ENCODE peak calls at places on chromosomes 4 and X, in seven cellular contexts. One of them, this sample, is unnamed.

GRCh38 chr4:77172336-77172735 is 15.3 kb downstream of the CCNG2 start:
- DNase-seq in cardiac muscle cell: peak; percentile 83
- DNase-seq in NCI-H524: no peak
- DNase-seq in amniotic stem cell: peak; percentile 37
- DNase-seq in EL: peak; percentile 93
- DNase-seq in left cardiac atrium: no peak
- DNase-seq in NCI-H748 treated with DMSO at 0.1 percent for 48 hours: no peak
- DNase-seq in this sample: no peak

GRCh38 chrX:17496407-17496806 is 121.4 kb downstream of the NHS start:
- DNase-seq in cardiac muscle cell: no peak
- DNase-seq in NCI-H524: no peak
- DNase-seq in amniotic stem cell: no peak
- DNase-seq in EL: no peak
- DNase-seq in left cardiac atrium: no peak
- DNase-seq in NCI-H748 treated with DMSO at 0.1 percent for 48 hours: no peak
- DNase-seq in this sample: no peak

GRCh38 chr4:47217291-47217690 is 185.9 kb downstream of the GABRB1 start:
- DNase-seq in cardiac muscle cell: no peak
- DNase-seq in NCI-H524: no peak
- DNase-seq in amniotic stem cell: no peak
- DNase-seq in EL: no peak
- DNase-seq in left cardiac atrium: no peak
- DNase-seq in NCI-H748 treated with DMSO at 0.1 percent for 48 hours: no peak
- DNase-seq in this sample: no peak

GRCh38 chr4:102466298-102466697 is 34.9 kb upstream of the NFKB1 start:
- DNase-seq in cardiac muscle cell: peak; percentile 21
- DNase-seq in NCI-H524: no peak
- DNase-seq in amniotic stem cell: no peak
- DNase-seq in EL: peak; percentile 53
- DNase-seq in left cardiac atrium: no peak
- DNase-seq in NCI-H748 treated with DMSO at 0.1 percent for 48 hours: no peak
- DNase-seq in this sample: no peak

GRCh38 chr4:6263541-6264540 is 5.8 kb upstream of the WFS1 start:
- DNase-seq in cardiac muscle cell: peak; percentile 75
- DNase-seq in NCI-H524: peak; percentile 46
- DNase-seq in amniotic stem cell: no peak
- DNase-seq in EL: peak; percentile 43
- DNase-seq in left cardiac atrium: peak; percentile 57
- DNase-seq in NCI-H748 treated with DMSO at 0.1 percent for 48 hours: no peak
- DNase-seq in this sample: no peak

GRCh38 chrX:50407976-50408375 is 62.6 kb downstream of the DGKK start:
- DNase-seq in cardiac muscle cell: no peak
- DNase-seq in NCI-H524: no peak
- DNase-seq in amniotic stem cell: no peak
- DNase-seq in EL: no peak
- DNase-seq in left cardiac atrium: no peak
- DNase-seq in NCI-H748 treated with DMSO at 0.1 percent for 48 hours: no peak
- DNase-seq in this sample: no peak

GRCh38 chrX:151085207-151085606 is 91.2 kb upstream of the GPR50 start:
- DNase-seq in cardiac muscle cell: no peak
- DNase-seq in NCI-H524: no peak
- DNase-seq in amniotic stem cell: no peak
- DNase-seq in EL: no peak
- DNase-seq in left cardiac atrium: no peak
- DNase-seq in NCI-H748 treated with DMSO at 0.1 percent for 48 hours: no peak
- DNase-seq in this sample: no peak

GRCh38 chrX:41553688-41554087 is 106.5 kb downstream of the NYX start:
- DNase-seq in cardiac muscle cell: no peak
- DNase-seq in NCI-H524: no peak
- DNase-seq in amniotic stem cell: no peak
- DNase-seq in EL: peak; percentile 48
- DNase-seq in left cardiac atrium: no peak
- DNase-seq in NCI-H748 treated with DMSO at 0.1 percent for 48 hours: no peak
- DNase-seq in this sample: no peak

GRCh38 chr4:92864176-92864575 is 560.4 kb downstream of the GRID2 start:
- DNase-seq in cardiac muscle cell: no peak
- DNase-seq in NCI-H524: no peak
- DNase-seq in amniotic stem cell: no peak
- DNase-seq in EL: no peak
- DNase-seq in left cardiac atrium: no peak
- DNase-seq in NCI-H748 treated with DMSO at 0.1 percent for 48 hours: no peak
- DNase-seq in this sample: no peak

GRCh38 chrX:150225756-150226155 is 137.4 kb upstream of the MAMLD1 start:
- DNase-seq in cardiac muscle cell: no peak
- DNase-seq in NCI-H524: no peak
- DNase-seq in amniotic stem cell: no peak
- DNase-seq in EL: no peak
- DNase-seq in left cardiac atrium: no peak
- DNase-seq in NCI-H748 treated with DMSO at 0.1 percent for 48 hours: no peak
- DNase-seq in this sample: no peak

GRCh38 chrX:48521353-48522243 is at the start of gene EBP:
- DNase-seq in cardiac muscle cell: peak; percentile 90
- DNase-seq in NCI-H524: peak; percentile 98
- DNase-seq in amniotic stem cell: peak; percentile 28
- DNase-seq in EL: peak; percentile 87
- DNase-seq in left cardiac atrium: peak; percentile 92
- DNase-seq in NCI-H748 treated with DMSO at 0.1 percent for 48 hours: peak; percentile 87
- DNase-seq in this sample: peak; percentile 75

GRCh38 chrX:149453030-149453429 is 52.1 kb downstream of the IDS start:
- DNase-seq in cardiac muscle cell: peak; percentile 18
- DNase-seq in NCI-H524: no peak
- DNase-seq in amniotic stem cell: peak; percentile 6
- DNase-seq in EL: peak; percentile 57
- DNase-seq in left cardiac atrium: no peak
- DNase-seq in NCI-H748 treated with DMSO at 0.1 percent for 48 hours: no peak
- DNase-seq in this sample: no peak

GRCh38 chrX:12922600-12922919 is 16.1 kb downstream of the TLR8 start:
- DNase-seq in cardiac muscle cell: no peak
- DNase-seq in NCI-H524: no peak
- DNase-seq in amniotic stem cell: no peak
- DNase-seq in EL: no peak
- DNase-seq in left cardiac atrium: no peak
- DNase-seq in NCI-H748 treated with DMSO at 0.1 percent for 48 hours: no peak
- DNase-seq in this sample: no peak

GRCh38 chr4:127759228-127759820 is 22.8 kb upstream of the HSPA4L start:
- DNase-seq in cardiac muscle cell: no peak
- DNase-seq in NCI-H524: no peak
- DNase-seq in amniotic stem cell: no peak
- DNase-seq in EL: no peak
- DNase-seq in left cardiac atrium: no peak
- DNase-seq in NCI-H748 treated with DMSO at 0.1 percent for 48 hours: no peak
- DNase-seq in this sample: no peak

GRCh38 chr4:2731907-2732314 is 24.2 kb downstream of the TNIP2 start:
- DNase-seq in cardiac muscle cell: no peak
- DNase-seq in NCI-H524: no peak
- DNase-seq in amniotic stem cell: no peak
- DNase-seq in EL: no peak
- DNase-seq in left cardiac atrium: no peak
- DNase-seq in NCI-H748 treated with DMSO at 0.1 percent for 48 hours: no peak
- DNase-seq in this sample: no peak

GRCh38 chr4:45131020-45131419 is 404.7 kb upstream of the GNPDA2 start:
- DNase-seq in cardiac muscle cell: no peak
- DNase-seq in NCI-H524: no peak
- DNase-seq in amniotic stem cell: no peak
- DNase-seq in EL: no peak
- DNase-seq in left cardiac atrium: no peak
- DNase-seq in NCI-H748 treated with DMSO at 0.1 percent for 48 hours: peak; percentile 16
- DNase-seq in this sample: no peak

GRCh38 chr4:118848901-118849300 is 13.0 kb upstream of the SEC24D start:
- DNase-seq in cardiac muscle cell: no peak
- DNase-seq in NCI-H524: no peak
- DNase-seq in amniotic stem cell: no peak
- DNase-seq in EL: no peak
- DNase-seq in left cardiac atrium: no peak
- DNase-seq in NCI-H748 treated with DMSO at 0.1 percent for 48 hours: no peak
- DNase-seq in this sample: no peak

This sample was measured in hypothalamus.